ENCODE peak calls at places on chromosome 22, in five cellular contexts. D is GM12878, M is HepG2, E is K562, K is H1. V is an unnamed sample.

GRCh38 chr22:39522567-39523300 is 2.4 kb downstream of the ATF4 start:
- DNase-seq in D (no peak), M (no peak), E (no peak), K (no peak), V (no peak)

GRCh38 chr22:17119481-17120202 is 1.5 kb downstream of the TMEM121B start:
- DNase-seq in D (no peak), M (no peak), E (no peak), K (peak), V (no peak)

GRCh38 chr22:41557401-41558240 is 3.2 kb upstream of the CSDC2 start:
- DNase-seq in D (no peak), M (peak), E (peak), K (no peak), V (no peak)

GRCh38 chr22:36385491-36386350 is 2.0 kb downstream of the MYH9 start:
- DNase-seq in D (no peak), M (peak), E (no peak), K (no peak), V (no peak)

GRCh38 chr22:38153821-38154562 is 27.6 kb downstream of the PLA2G6 start:
- DNase-seq in D (no peak), M (peak), E (no peak), K (no peak), V (no peak)

GRCh38 chr22:17152971-17153370 is 6.1 kb downstream of the HDHD5 start:
- DNase-seq in D (no peak), M (no peak), E (no peak), K (no peak), V (no peak)

GRCh38 chr22:40323681-40324083 is 22.6 kb upstream of the ADSL start:
- DNase-seq in D (no peak), M (no peak), E (no peak), K (no peak), V (no peak)

GRCh38 chr22:20149257-20150250 is 1.3 kb downstream of the CCDC188 start:
- DNase-seq in D (no peak), M (no peak), E (no peak), K (no peak), V (no peak)

GRCh38 chr22:37334859-37335818 is 52.8 kb downstream of the CYTH4 start:
- DNase-seq in D (no peak), M (no peak), E (no peak), K (peak), V (no peak)

GRCh38 chr22:25656724-25657123 is 85.3 kb upstream of the MYO18B start:
- DNase-seq in D (peak), M (no peak), E (no peak), K (no peak), V (no peak)
- TF ChIP-seq TAF1 in D (no peak), M (no peak), E (no peak), K (no peak), V (no peak)

GRCh38 chr22:46070722-46071450 is 79.4 kb upstream of the PPARA start:
- DNase-seq in D (no peak), M (no peak), E (no peak), K (no peak), V (peak)
- TF ChIP-seq POLR2A in D (peak), M (no peak), E (no peak), K (no peak), V (no peak)

GRCh38 chr22:42930810-42931420 is 73.8 kb upstream of the ARFGAP3 start:
- DNase-seq in D (no peak), M (peak), E (no peak), K (no peak), V (no peak)

GRCh38 chr22:42929838-42930155 is 72.7 kb upstream of the ARFGAP3 start:
- DNase-seq in D (no peak), M (no peak), E (no peak), K (no peak), V (no peak)

GRCh38 chr22:42931421-42932196 is 74.5 kb upstream of the ARFGAP3 start:
- DNase-seq in D (peak), M (no peak), E (no peak), K (no peak), V (peak)

GRCh38 chr22:42927966-42928365 is 70.9 kb upstream of the ARFGAP3 start:
- DNase-seq in D (no peak), M (no peak), E (no peak), K (no peak), V (no peak)

DNA sequence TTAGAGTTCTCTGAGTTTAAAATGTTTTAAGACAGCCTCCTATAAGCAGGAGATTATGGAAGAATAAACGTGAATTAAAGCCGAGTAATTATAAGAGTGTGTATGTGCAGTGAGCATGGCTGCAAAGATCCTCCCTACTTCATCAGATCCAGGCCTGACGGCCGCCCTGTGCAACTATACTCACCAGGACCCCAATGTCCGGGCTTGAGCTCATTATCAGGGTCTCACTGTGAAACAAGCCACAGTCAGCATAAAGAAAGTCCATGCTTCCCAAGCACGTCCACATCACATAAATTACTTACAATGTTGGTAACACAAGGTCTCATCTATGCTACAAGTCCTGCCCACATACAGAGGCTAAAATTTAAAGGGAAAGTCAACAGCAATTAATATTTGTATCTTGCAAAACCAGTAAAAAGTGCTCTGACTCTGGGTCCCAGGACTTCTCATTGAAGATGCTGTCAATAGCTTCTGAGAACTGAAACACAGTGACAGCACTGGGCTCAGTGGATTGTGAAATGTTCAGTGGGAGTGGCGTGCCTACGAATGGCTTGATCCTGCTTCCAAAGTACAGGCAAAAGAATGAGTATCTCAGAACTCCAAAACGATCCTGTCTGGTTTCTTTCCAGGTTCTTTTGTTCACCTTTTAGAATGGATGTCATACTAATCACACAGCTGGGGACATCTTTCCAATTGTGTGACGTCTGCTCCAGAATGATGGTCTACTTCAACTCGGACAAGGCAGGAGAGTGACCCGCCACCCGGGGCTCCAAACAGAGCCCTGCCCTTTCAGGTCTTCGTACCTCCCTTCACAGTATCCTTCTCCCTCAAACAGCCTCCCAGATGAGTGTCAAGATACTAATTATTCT is 72.1 kb upstream of the ARFGAP3 start:
- DNase-seq in D (peak), M (peak), E (no peak), K (no peak), V (no peak)
- TF ChIP-seq TAF1 in D (no peak), M (no peak), E (no peak), K (no peak), V (no peak)

DNA sequence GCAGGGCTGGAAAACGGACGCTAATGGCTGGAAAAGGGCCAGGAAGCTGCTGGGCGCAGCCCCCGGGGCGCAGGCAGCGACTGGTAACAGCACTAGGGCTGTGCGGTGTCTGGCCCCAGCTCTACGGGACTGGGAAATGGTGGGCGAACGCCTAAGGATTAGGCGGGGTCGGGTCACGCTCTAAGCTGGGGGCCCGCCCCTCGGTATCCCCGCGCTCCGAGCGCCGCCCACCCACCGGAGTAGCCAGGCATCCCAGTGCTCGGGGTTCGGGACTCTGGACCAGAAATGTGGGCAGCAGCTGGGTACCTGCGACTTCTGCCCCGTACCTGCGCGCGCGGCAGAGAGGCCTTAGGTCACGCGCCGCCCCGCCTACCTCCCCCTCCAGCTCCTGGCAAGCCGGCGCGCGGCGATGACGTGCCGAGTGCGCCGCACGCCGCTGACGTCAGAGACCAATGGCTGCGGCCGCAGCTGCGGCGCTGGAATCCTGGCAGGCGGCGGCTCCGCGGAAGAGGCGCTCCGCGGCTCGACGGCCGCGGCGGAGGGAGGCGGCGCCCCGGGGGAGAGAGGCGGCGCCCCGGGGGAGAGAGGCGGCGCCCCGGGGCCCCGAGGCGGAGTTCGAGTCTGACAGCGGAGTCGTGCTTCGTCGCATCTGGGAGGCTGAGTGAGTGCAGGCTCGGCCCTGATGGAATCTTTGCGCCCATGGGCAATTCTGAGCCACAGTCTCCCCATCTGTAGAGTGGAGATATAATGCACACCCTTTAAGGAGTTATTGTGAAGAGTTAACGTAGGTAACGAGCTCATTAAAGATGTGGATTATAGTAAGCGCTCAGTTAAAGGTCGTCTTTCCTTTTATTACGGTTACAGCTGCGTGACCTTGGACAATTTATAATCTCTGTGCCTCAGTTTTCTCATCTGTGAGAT is at the start of the genes HPS4 and SRRD:
- DNase-seq in D (peak), M (peak), E (peak), K (peak), V (peak)
- TF ChIP-seq POLR2A in D (peak), M (peak), E (peak), K (peak), V (peak)

GRCh38 chr22:29408925-29409324 is 20.6 kb upstream of the AP1B1 start:
- DNase-seq in D (no peak), M (no peak), E (no peak), K (no peak), V (no peak)
- TF ChIP-seq TAF1 in D (no peak), M (no peak), E (no peak), K (no peak), V (no peak)